ENCODE peak calls at places on chromosome 19, in seven cellular contexts. K, E, D, O, G, X and P are unnamed samples.

GRCh38 chr19:916645-917322 is 349 bp upstream of the KISS1R start:
- DNase-seq in K (no peak), X (no peak), O (no peak), G (no peak), D (no peak), E (no peak), P (no peak)

GRCh38 chr19:13072206-13072898 is 30.3 kb downstream of the LYL1 start:
- DNase-seq in K (no peak), X (no peak), O (no peak), E (no peak), G (no peak), D (no peak), P (no peak)

GRCh38 chr19:55012294-55012693 is 25.8 kb downstream of the GP6 start:
- DNase-seq in K (no peak), X (no peak), G (no peak), O (no peak), E (no peak), D (no peak), P (no peak)

GRCh38 chr19:12985049-12985776 is 10.1 kb upstream of the NFIX start:
- DNase-seq in K (peak), O (no peak), X (no peak), E (no peak), G (no peak), D (no peak), P (no peak)

GRCh38 chr19:47512183-47512947 is 2.5 kb downstream of the NAPA start:
- DNase-seq in D (no peak), E (no peak), K (peak), G (peak), X (no peak), O (no peak), P (peak)

GRCh38 chr19:10086904-10087256 is 763 bp downstream of the SHFL start:
- DNase-seq in X (no peak), E (no peak), D (no peak), K (peak), G (no peak), O (no peak), P (no peak)

GRCh38 chr19:42287017-42287825 is 14.7 kb upstream of the PRR19 start:
- DNase-seq in O (no peak), D (no peak), G (no peak), K (no peak), X (no peak), E (no peak), P (no peak)

GRCh38 chr19:48673436-48674100 is 751 bp upstream of the NTN5 start:
- DNase-seq in G (no peak), D (no peak), K (no peak), X (no peak), E (no peak), O (no peak), P (no peak)

GRCh38 chr19:3614858-3615505 is 8.3 kb upstream of the TBXA2R start:
- DNase-seq in O (no peak), X (no peak), K (no peak), G (no peak), D (no peak), E (no peak), P (no peak)

GRCh38 chr19:41192574-41193419 is at the start of gene CYP2S1:
- DNase-seq in E (peak), G (no peak), D (peak), K (peak), O (no peak), X (no peak), P (peak)

GRCh38 chr19:13169769-13170168 is 19.6 kb downstream of the IER2 start:
- DNase-seq in X (no peak), E (peak), K (peak), G (no peak), D (no peak), O (no peak), P (peak)

GRCh38 chr19:53696951-53697350 is 65.2 kb downstream of the DPRX start:
- DNase-seq in E (no peak), X (no peak), O (no peak), K (no peak), G (no peak), D (no peak), P (no peak)

GRCh38 chr19:17496337-17496997 is 15.0 kb upstream of the PGLS start:
- DNase-seq in X (peak), O (peak), K (peak), D (peak), G (no peak), E (peak), P (peak)

GRCh38 chr19:47040869-47041268 is 7.6 kb downstream of the TMEM160 start:
- DNase-seq in D (no peak), G (no peak), E (no peak), O (no peak), K (no peak), X (no peak), P (no peak)

GRCh38 chr19:8209111-8209964 is at the start of gene CERS4:
- DNase-seq in X (peak), D (peak), G (no peak), E (peak), K (peak), O (peak), P (peak)

GRCh38 chr19:12801466-12802266 is at the start of the genes PRDX2 and THSD8:
- DNase-seq in K (peak), X (peak), O (peak), G (no peak), D (peak), E (peak), P (peak)